ENCODE peak calls at places on chromosome 6, in six cellular contexts. P, J, D, S, M and Z are unnamed samples.

GRCh38 chr6:97059473-97059872 is 134.9 kb downstream of the KLHL32 start:
- DNase-seq in P (no peak), J (no peak), D (peak; percentile 28), S (no peak), M (peak; percentile 24), Z (no peak)

GRCh38 chr6:88059221-88059620 is 11.6 kb downstream of the SPACA1 start:
- DNase-seq in P (no peak), J (no peak), D (no peak), S (no peak), M (no peak), Z (no peak)

GRCh38 chr6:133854167-133854632 is 34.7 kb upstream of the TCF21 start:
- DNase-seq in P (peak; percentile 39), J (no peak), D (peak; percentile 39), S (no peak), M (no peak), Z (no peak)

GRCh38 chr6:15308445-15309213 is 62.8 kb downstream of the JARID2 start:
- DNase-seq in P (no peak), J (no peak), D (no peak), S (no peak), M (no peak), Z (no peak)

GRCh38 chr6:106927531-106928398 is 46.8 kb downstream of the CD24 start:
- DNase-seq in P (peak; percentile 49), J (peak; percentile 67), D (peak; percentile 85), S (no peak), M (no peak), Z (no peak)

GRCh38 chr6:71280701-71281100 is 7.9 kb upstream of the OGFRL1 start:
- DNase-seq in P (no peak), J (no peak), D (no peak), S (no peak), M (no peak), Z (no peak)

GRCh38 chr6:137000825-137001224 is 43.9 kb downstream of the IL20RA start:
- DNase-seq in P (no peak), J (no peak), D (no peak), S (no peak), M (no peak), Z (no peak)

GRCh38 chr6:67594366-67594765 is 1040.7 kb upstream of the ADGRB3 start:
- DNase-seq in P (no peak), J (no peak), D (no peak), S (no peak), M (no peak), Z (no peak)

GRCh38 chr6:17102258-17102870 is 514 bp downstream of the STMND1 start:
- DNase-seq in P (no peak), J (peak; percentile 51), D (no peak), S (no peak), M (no peak), Z (no peak)

GRCh38 chr6:28537509-28538140 is 11.9 kb downstream of the GPX5 start:
- DNase-seq in P (peak; percentile 70), J (no peak), D (peak; percentile 40), S (no peak), M (no peak), Z (no peak)

GRCh38 chr6:110356778-110357177 is 1.4 kb downstream of the METTL24 start:
- DNase-seq in P (peak; percentile 58), J (peak; percentile 13), D (no peak), S (no peak), M (no peak), Z (no peak)

GRCh38 chr6:134291156-134291555 is 26.8 kb downstream of the SGK1 start:
- DNase-seq in P (no peak), J (no peak), D (no peak), S (no peak), M (no peak), Z (no peak)